ENCODE peak calls at places on chromosome 6, in five cellular contexts. J is psoas muscle, R is cardiac muscle cell, E is bronchial epithelial cell, K is PC-9. F is an unnamed sample. For H3K27me3, the result is how much of the 10 kb centered on the place peaks cover.

GRCh38 chr6:112330877-112331260 is 16.3 kb upstream of the RFPL4B start:
- DNase-seq in J (no peak), R (no peak), E (no peak), K (no peak), F (no peak)

GRCh38 chr6:133774356-133774755 is 114.6 kb upstream of the TCF21 start:
- DNase-seq in J (no peak), R (peak), E (peak), K (no peak), F (no peak)

GRCh38 chr6:68880050-68880449 is 245.0 kb downstream of the ADGRB3 start:
- DNase-seq in J (no peak), R (no peak), E (no peak), K (no peak), F (no peak)

GRCh38 chr6:2108700-2109306 is 136.6 kb downstream of the GMDS start:
- DNase-seq in J (no peak), R (no peak), E (no peak), K (no peak), F (no peak)

GRCh38 chr6:35494161-35494563 is 2.7 kb downstream of the TEAD3 start:
- DNase-seq in J (no peak), R (peak), E (no peak), K (no peak), F (peak)

GRCh38 chr6:47062346-47062745 is 20.2 kb upstream of the ADGRF1 start:
- DNase-seq in J (no peak), R (no peak), E (no peak), K (no peak), F (no peak)

GRCh38 chr6:158032354-158032733 is 50.7 kb downstream of the SYNJ2 start:
- DNase-seq in J (no peak), R (no peak), E (no peak), K (no peak), F (no peak)

GRCh38 chr6:70112686-70113570 is 190.0 kb downstream of the COL9A1 start:
- DNase-seq in J (no peak), R (peak), E (no peak), K (no peak), F (no peak)

GRCh38 chr6:170151235-170152110 is 139.4 kb downstream of the DLL1 start:
- DNase-seq in J (peak), R (no peak), E (no peak), K (no peak), F (no peak)

GRCh38 chr6:7392402-7392801 is 2.8 kb downstream of the RIOK1 start:
- DNase-seq in J (no peak), R (no peak), E (no peak), K (no peak), F (no peak)

GRCh38 chr6:158519354-158519753 is 40.5 kb upstream of the TMEM181 start:
- DNase-seq in J (no peak), R (no peak), E (no peak), K (no peak), F (no peak)

GRCh38 chr6:159910342-159910741 is 19.6 kb downstream of the MAS1 start:
- DNase-seq in J (no peak), R (no peak), E (no peak), K (no peak), F (no peak)

GRCh38 chr6:42923656-42924055 is 5.6 kb upstream of the CNPY3 start:
- DNase-seq in J (no peak), R (peak), E (no peak), K (no peak), F (no peak)

GRCh38 chr6:978937-979685 is 286.2 kb upstream of the EXOC2 start:
- DNase-seq in J (no peak), R (no peak), E (no peak), K (no peak), F (no peak)

GRCh38 chr6:90385914-90386313 is 89.3 kb upstream of the BACH2 start:
- DNase-seq in J (no peak), R (no peak), E (no peak), K (no peak), F (no peak)

GRCh38 chr6:73965408-73966145 is 269.6 kb downstream of the CD109 start:
- DNase-seq in J (no peak), R (no peak), E (no peak), K (no peak), F (no peak)

GRCh38 chr6:151690303-151690702 is 117.2 kb upstream of the ESR1 start:
- DNase-seq in J (no peak), R (peak), E (no peak), K (no peak), F (no peak)

GRCh38 chr6:16322666-16323312 is 84.4 kb downstream of the GMPR start:
- DNase-seq in J (peak), R (peak), E (peak), K (no peak), F (peak)

GRCh38 chr6:42402184-42402583 is 49.5 kb downstream of the TRERF1 start:
- DNase-seq in J (no peak), R (peak), E (peak), K (peak), F (no peak)

GRCh38 chr6:14804001-14804401 is 441.9 kb upstream of the JARID2 start:
- DNase-seq in J (no peak), R (no peak), E (peak), K (no peak), F (peak)

GRCh38 chr6:30103630-30104179 is 9.2 kb downstream of the TRIM31 start:
- DNase-seq in J (no peak), R (no peak), E (no peak), K (no peak), F (no peak)

GRCh38 chr6:149057464-149057840 is 260.1 kb upstream of the TAB2 start:
- DNase-seq in J (no peak), R (no peak), E (no peak), K (no peak), F (no peak)

GRCh38 chr6:110878751-110879539 is 4.4 kb downstream of the AMD1 start:
- DNase-seq in J (no peak), R (peak), E (peak), K (no peak), F (no peak)

GRCh38 chr6:3176562-3177355 is 19.4 kb upstream of the TUBB2A start:
- DNase-seq in J (no peak), R (peak), E (peak), K (peak), F (peak)

GRCh38 chr6:161273356-161273751 is 507 bp downstream of the AGPAT4 start:
- DNase-seq in J (no peak), R (peak), E (peak), K (no peak), F (no peak)

GRCh38 chr6:142943746-142944125 is 1.2 kb downstream of the HIVEP2 start:
- DNase-seq in J (no peak), R (peak), E (peak), K (no peak), F (no peak)

GRCh38 chr6:70110128-70111022 is 192.5 kb downstream of the COL9A1 start:
- DNase-seq in J (no peak), R (no peak), E (no peak), K (no peak), F (no peak)

GRCh38 chr6:45555981-45556771 is 178.4 kb upstream of the SUPT3H start:
- DNase-seq in J (no peak), R (peak), E (peak), K (no peak), F (no peak)

GRCh38 chr6:42251500-42251899 is 33.8 kb upstream of the MRPS10 start:
- DNase-seq in J (no peak), R (no peak), E (no peak), K (no peak), F (no peak)

GRCh38 chr6:28291573-28291972 is 10.2 kb downstream of the PGBD1 start:
- DNase-seq in J (no peak), R (no peak), E (no peak), K (no peak), F (no peak)

GRCh38 chr6:109019911-109020310 is 74.7 kb downstream of the SESN1 start:
- DNase-seq in J (no peak), R (no peak), E (no peak), K (no peak), F (no peak)

GRCh38 chr6:30743099-30744053 is 889 bp upstream of the FLOT1 start:
- DNase-seq in J (no peak), R (peak), E (no peak), K (no peak), F (peak)

GRCh38 chr6:13278184-13278583 is 50.2 kb downstream of the TBC1D7 start:
- DNase-seq in J (no peak), R (no peak), E (no peak), K (no peak), F (no peak)

GRCh38 chr6:111646942-111647341 is 41.3 kb upstream of the TRAF3IP2 start:
- DNase-seq in J (peak), R (peak), E (peak), K (no peak), F (peak)

GRCh38 chr6:101393291-101394251 is at the start of gene GRIK2:
- DNase-seq in J (peak), R (peak), E (no peak), K (no peak), F (peak)

GRCh38 chr6:109506841-109507240 is 23.8 kb upstream of the ZBTB24 start:
- DNase-seq in J (no peak), R (no peak), E (no peak), K (no peak), F (no peak)

GRCh38 chr6:118974790-118975189 is 39.8 kb upstream of the MCM9 start:
- DNase-seq in J (no peak), R (no peak), E (no peak), K (no peak), F (no peak)

GRCh38 chr6:98827295-98828159 is 6.8 kb upstream of the POU3F2 start:
- DNase-seq in J (no peak), R (no peak), E (no peak), K (no peak), F (no peak)

GRCh38 chr6:98823845-98824162 is 10.6 kb upstream of the POU3F2 start:
- DNase-seq in J (no peak), R (no peak), E (no peak), K (no peak), F (no peak)

GRCh38 chr6:98824907-98825601 is 9.3 kb upstream of the POU3F2 start:
- DNase-seq in J (no peak), R (no peak), E (no peak), K (no peak), F (no peak)

GRCh38 chr6:98824163-98824906 is 10.0 kb upstream of the POU3F2 start:
- DNase-seq in J (no peak), R (no peak), E (no peak), K (no peak), F (no peak)

GRCh38 chr6:98825602-98826230 is 8.7 kb upstream of the POU3F2 start:
- DNase-seq in J (no peak), R (no peak), E (no peak), K (no peak), F (no peak)
- H3K27me3 ChIP-seq in J (under half), R (half or more), E (half or more), K (under half), F (under half)

GRCh38 chr6:100350139-100350538 is 114.6 kb downstream of the SIM1 start:
- DNase-seq in J (no peak), R (no peak), E (no peak), K (no peak), F (no peak)

GRCh38 chr6:100349366-100349765 is 115.4 kb downstream of the SIM1 start:
- DNase-seq in J (no peak), R (no peak), E (no peak), K (no peak), F (no peak)

GRCh38 chr6:100347901-100348550 is 116.7 kb downstream of the SIM1 start:
- DNase-seq in J (no peak), R (peak), E (peak), K (no peak), F (no peak)

DNA sequence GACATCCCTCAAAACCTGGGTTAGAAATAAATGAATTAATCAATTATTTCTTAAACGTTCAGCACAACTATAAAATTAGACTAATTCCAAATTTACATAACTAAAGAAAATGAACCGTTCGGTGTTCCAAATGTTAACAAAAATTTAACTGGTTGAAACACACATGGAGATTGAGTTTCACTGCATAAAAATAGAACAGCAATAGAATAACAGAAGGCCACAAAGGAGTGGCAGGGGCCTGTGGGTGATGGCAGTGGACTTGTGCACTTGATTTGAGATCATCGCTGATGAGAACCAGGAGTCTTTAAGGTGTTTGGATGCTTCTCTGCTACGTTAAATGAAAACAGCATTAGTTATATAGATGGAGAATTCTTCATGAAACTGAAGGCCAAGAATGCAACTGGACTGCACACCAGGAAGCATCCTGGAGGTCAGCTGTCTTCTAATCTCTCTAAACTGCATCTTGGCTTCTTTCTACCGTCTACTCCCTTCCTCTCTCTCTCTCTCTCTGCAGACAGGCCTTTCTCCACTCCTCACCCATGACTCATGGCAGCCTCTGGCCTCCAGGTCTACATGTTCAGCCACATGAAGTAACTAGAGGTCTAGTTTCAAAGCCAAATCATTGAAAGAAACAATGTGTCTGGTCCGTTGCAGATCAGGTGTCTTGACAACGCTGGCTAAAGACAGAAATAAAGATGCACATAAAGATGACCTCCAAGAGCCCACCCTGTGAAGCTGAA is 111.3 kb downstream of the SIM1 start:
- DNase-seq in J (no peak), R (peak), E (peak), K (no peak), F (peak)
- H3K27me3 ChIP-seq in J (under half), R (under half), E (under half), K (under half), F (under half)

GRCh38 chr6:32056254-32056653 is 18.0 kb downstream of the CYP21A2 start:
- DNase-seq in J (peak), R (no peak), E (no peak), K (no peak), F (no peak)

GRCh38 chr6:32058511-32058963 is 20.3 kb downstream of the CYP21A2 start:
- DNase-seq in J (peak), R (no peak), E (no peak), K (no peak), F (no peak)

GRCh38 chr6:32060966-32061655 is 22.9 kb downstream of the CYP21A2 start:
- DNase-seq in J (no peak), R (no peak), E (no peak), K (no peak), F (no peak)

DNA sequence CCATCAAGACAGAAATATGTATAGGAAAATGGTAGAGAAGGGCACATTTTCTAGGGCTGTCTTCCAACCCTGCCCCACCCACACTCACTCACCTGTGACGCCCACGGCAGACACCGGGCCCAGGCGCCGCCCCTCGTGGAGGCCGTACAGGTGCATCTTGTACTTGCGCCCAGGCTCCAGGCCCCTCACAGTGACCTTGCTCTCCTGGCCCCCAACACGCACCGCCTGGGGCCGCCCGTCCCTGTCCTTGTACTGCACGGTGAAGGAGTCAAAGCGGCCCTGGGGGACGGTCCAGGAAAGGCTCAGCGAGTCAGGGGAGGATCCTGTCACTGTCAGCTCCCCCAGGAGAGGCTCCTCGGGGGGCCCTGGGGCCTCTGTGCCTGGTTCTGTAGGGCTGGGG is 19.8 kb downstream of the CYP21A2 start:
- DNase-seq in J (peak), R (no peak), E (no peak), K (no peak), F (no peak)
- H3K27me3 ChIP-seq in J (under half), R (under half), E (under half), K (under half), F (under half)

GRCh38 chr6:10393544-10394225 is 21.2 kb downstream of the TFAP2A start:
- DNase-seq in J (no peak), R (no peak), E (no peak), K (no peak), F (no peak)
- H3K27me3 ChIP-seq in J (under half), R (half or more), E (under half), K (under half), F (under half)

F was measured in trophoblast cell.